ENCODE peak calls at places on chromosomes 3 and 15, in seven cellular contexts. One of them, this sample, is unnamed. For H3K4me1, the result is how much of the 10 kb centered on the place peaks cover.

GRCh38 chr15:53454535-53454842 is 305.0 kb downstream of the WDR72 start:
- DNase-seq in A549: no peak
- DNase-seq in lung: no peak
- DNase-seq in cardiac muscle cell: no peak
- DNase-seq in lower lobe of right lung: no peak
- DNase-seq in tibial artery: no peak
- DNase-seq in pancreas: peak
- DNase-seq in this sample: no peak

GRCh38 chr3:10280177-10280529 is 12.6 kb downstream of the GHRL start:
- DNase-seq in cardiac muscle cell: no peak
- DNase-seq in pancreas: no peak
- DNase-seq in A549: no peak
- DNase-seq in tibial artery: peak
- DNase-seq in lung: no peak
- DNase-seq in lower lobe of right lung: no peak
- DNase-seq in this sample: no peak

GRCh38 chr3:31288224-31288623 is 244.5 kb upstream of the STT3B start:
- DNase-seq in pancreas: no peak
- DNase-seq in lower lobe of right lung: no peak
- DNase-seq in tibial artery: no peak
- DNase-seq in cardiac muscle cell: no peak
- DNase-seq in lung: no peak
- DNase-seq in A549: no peak
- DNase-seq in this sample: no peak

GRCh38 chr3:152474585-152474984 is 205.9 kb downstream of the MBNL1 start:
- DNase-seq in tibial artery: no peak
- DNase-seq in cardiac muscle cell: peak
- DNase-seq in A549: peak
- DNase-seq in pancreas: no peak
- DNase-seq in lower lobe of right lung: no peak
- DNase-seq in lung: no peak
- DNase-seq in this sample: no peak

GRCh38 chr15:66481107-66481856 is 16.3 kb downstream of the SNAPC5 start:
- DNase-seq in A549: no peak
- DNase-seq in lung: no peak
- DNase-seq in pancreas: no peak
- DNase-seq in cardiac muscle cell: no peak
- DNase-seq in lower lobe of right lung: no peak
- DNase-seq in tibial artery: no peak
- DNase-seq in this sample: no peak

GRCh38 chr15:69793436-69793782 is 304.3 kb downstream of the TLE3 start:
- DNase-seq in lower lobe of right lung: no peak
- DNase-seq in lung: no peak
- DNase-seq in A549: no peak
- DNase-seq in cardiac muscle cell: no peak
- DNase-seq in pancreas: no peak
- DNase-seq in tibial artery: no peak
- DNase-seq in this sample: no peak

GRCh38 chr3:16373270-16373785 is 108.3 kb downstream of the OXNAD1 start:
- DNase-seq in lower lobe of right lung: no peak
- DNase-seq in tibial artery: no peak
- DNase-seq in pancreas: no peak
- DNase-seq in lung: no peak
- DNase-seq in cardiac muscle cell: no peak
- DNase-seq in A549: no peak
- DNase-seq in this sample: no peak

GRCh38 chr3:1195922-1196321 is 103.1 kb downstream of the CNTN6 start:
- DNase-seq in lung: no peak
- DNase-seq in A549: no peak
- DNase-seq in lower lobe of right lung: no peak
- DNase-seq in cardiac muscle cell: peak
- DNase-seq in pancreas: no peak
- DNase-seq in tibial artery: no peak
- DNase-seq in this sample: no peak

GRCh38 chr15:58212909-58213526 is 74.8 kb downstream of the AQP9 start:
- DNase-seq in A549: peak
- DNase-seq in lower lobe of right lung: no peak
- DNase-seq in pancreas: peak
- DNase-seq in cardiac muscle cell: peak
- DNase-seq in lung: no peak
- DNase-seq in tibial artery: no peak
- DNase-seq in this sample: no peak

GRCh38 chr3:62277470-62277869 is 95.9 kb downstream of the FEZF2 start:
- DNase-seq in lower lobe of right lung: no peak
- DNase-seq in A549: no peak
- DNase-seq in cardiac muscle cell: no peak
- DNase-seq in lung: no peak
- DNase-seq in tibial artery: no peak
- DNase-seq in pancreas: no peak
- DNase-seq in this sample: no peak

DNA sequence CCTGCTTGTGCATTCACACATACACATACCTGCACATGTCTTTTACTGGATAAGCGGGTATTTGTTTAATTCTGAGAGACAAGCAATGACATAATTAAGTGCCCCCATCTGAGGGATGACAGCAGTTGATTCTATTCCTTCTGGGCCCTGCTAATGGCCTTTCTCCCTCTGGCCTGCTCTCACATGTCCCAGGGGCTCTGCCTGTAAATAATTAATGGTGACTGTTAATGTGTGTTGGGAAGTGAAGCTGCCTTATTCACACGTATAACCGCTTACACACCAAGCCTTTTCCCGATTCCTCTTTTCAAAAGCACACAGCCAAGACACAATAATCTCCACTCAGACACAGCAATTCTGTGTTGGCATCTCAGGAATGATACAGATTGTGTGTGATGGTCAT is 47.8 kb downstream of the LRRK1 start:
- DNase-seq in lung: no peak
- DNase-seq in tibial artery: no peak
- DNase-seq in A549: no peak
- DNase-seq in pancreas: no peak
- DNase-seq in lower lobe of right lung: no peak
- DNase-seq in cardiac muscle cell: no peak
- DNase-seq in this sample: no peak
- H3K4me1 ChIP-seq in lung: under half
- H3K4me1 ChIP-seq in tibial artery: under half
- H3K4me1 ChIP-seq in A549: under half
- H3K4me1 ChIP-seq in pancreas: under half
- H3K4me1 ChIP-seq in lower lobe of right lung: under half
- H3K4me1 ChIP-seq in cardiac muscle cell: under half
- H3K4me1 ChIP-seq in this sample: under half

DNA sequence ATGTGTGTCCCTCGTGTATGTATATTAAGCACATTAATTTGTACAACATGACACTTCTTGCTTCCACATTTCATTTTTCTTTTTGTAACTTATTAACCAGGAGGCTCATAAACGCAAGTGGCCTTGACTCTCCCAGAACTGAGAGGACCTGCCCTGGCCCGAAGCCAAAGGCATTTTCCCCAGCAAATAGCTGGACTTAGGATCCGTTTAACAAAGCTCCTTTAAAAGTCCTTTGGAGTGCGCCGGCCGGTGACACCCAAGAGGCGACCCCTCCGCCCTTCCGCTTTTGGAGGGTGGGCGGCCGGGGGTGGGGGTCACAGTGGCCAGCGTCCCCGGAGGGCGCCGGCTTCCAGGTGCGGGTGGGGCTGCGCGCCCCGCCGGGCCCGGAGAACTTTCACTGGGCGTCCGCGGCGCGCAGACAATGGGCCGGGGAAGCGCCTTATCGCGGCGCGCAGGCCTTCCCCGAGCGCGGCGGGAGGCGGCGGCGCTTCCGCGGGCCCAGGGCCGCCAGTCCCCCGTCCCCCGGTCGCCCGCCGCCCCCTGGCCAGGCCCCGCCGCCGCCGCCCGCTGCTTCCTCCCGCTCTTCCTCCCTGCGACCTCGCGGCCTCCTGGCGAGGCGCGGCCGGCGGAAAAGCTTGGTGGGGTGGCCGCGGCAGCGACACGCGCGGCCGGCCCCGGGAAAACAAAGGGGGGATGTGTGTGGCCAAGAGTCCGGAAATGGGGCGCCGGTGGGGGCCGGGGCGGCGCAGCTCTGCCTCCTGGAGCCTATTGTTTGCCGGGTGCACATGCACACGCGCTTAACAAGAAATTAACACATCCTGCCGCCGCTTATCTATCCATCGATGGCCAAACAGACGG is 613.4 kb downstream of the MCTP2 start:
- DNase-seq in lower lobe of right lung: peak
- DNase-seq in cardiac muscle cell: peak
- DNase-seq in A549: no peak
- DNase-seq in pancreas: peak
- DNase-seq in lung: peak
- DNase-seq in tibial artery: peak
- DNase-seq in this sample: no peak
- TF ChIP-seq CTCF in lower lobe of right lung: peak
- TF ChIP-seq CTCF in cardiac muscle cell: no peak
- TF ChIP-seq CTCF in A549: no peak
- TF ChIP-seq CTCF in pancreas: no peak
- TF ChIP-seq CTCF in lung: no peak
- TF ChIP-seq CTCF in tibial artery: peak
- TF ChIP-seq CTCF in this sample: peak

DNA sequence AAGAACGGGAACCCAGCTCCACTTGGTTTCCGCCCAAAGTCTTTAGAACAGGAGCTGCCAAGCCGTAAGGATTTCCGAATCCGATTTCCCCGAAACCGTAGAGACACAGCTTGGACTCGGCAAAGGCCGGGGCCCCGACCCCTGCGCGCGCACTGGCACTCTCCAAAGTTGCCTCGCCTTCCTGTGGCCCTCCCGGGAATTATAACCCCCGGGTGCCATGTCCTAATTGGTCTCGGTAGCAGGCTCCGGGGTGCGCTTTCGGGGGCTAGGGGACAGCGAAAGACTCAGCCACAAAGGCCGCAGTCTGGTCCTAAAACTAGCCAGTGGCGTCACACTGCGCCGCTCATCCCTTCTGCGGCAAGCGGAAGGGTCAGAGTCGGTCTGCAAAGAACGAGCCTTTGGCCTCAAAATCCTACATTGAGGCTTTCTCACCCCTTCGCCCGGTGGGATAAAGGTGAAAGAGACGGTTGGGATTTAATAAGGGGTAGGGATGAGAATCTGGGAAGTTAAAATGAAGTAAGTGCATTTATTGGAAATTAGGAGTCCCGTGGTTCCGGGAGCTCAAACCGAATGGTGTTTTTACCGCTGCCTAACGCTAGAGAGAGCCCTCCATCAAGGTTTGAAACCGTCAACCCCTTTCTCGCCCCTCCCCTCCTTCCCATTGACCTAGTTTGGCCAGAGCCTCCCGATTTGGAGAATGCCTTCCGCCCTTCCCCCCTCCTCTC is 6.7 kb downstream of the BCL6 start:
- DNase-seq in lung: peak
- DNase-seq in tibial artery: peak
- DNase-seq in lower lobe of right lung: peak
- DNase-seq in A549: peak
- DNase-seq in pancreas: peak
- DNase-seq in cardiac muscle cell: peak
- DNase-seq in this sample: peak
- H3K4me1 ChIP-seq in lung: under half
- H3K4me1 ChIP-seq in tibial artery: under half
- H3K4me1 ChIP-seq in lower lobe of right lung: half or more
- H3K4me1 ChIP-seq in A549: under half
- H3K4me1 ChIP-seq in pancreas: under half
- H3K4me1 ChIP-seq in cardiac muscle cell: under half
- H3K4me1 ChIP-seq in this sample: half or more

DNA sequence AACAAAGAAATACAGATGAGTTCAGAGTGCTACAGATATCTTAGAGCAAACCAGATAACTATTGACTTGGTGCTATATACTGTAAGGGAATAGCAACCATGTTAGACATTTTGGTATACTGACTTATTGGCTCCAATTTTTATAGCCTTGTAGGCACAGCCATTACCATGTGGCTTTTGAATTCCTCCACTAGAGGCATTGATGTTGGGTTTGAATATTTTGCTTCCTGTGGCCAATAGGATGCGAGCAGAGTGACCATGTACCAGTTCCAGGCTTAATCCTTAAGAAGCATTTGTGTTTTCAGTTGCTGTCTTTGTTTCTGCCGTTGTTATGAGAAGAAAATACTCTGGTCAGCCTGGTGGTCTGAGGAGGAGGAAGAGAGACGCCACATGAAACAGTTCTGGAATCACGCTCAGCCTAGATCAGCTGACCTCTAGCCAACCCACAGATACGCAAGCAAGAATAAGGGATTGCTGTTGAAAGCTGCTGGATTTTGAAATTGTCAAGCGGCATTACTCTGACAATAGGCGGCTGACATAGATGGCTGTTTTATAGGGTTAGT is 109.4 kb upstream of the TNIK start:
- DNase-seq in lower lobe of right lung: no peak
- DNase-seq in pancreas: no peak
- DNase-seq in cardiac muscle cell: no peak
- DNase-seq in A549: peak
- DNase-seq in lung: no peak
- DNase-seq in tibial artery: no peak
- DNase-seq in this sample: no peak
- TF ChIP-seq CTCF in lower lobe of right lung: no peak
- TF ChIP-seq CTCF in pancreas: no peak
- TF ChIP-seq CTCF in cardiac muscle cell: no peak
- TF ChIP-seq CTCF in A549: no peak
- TF ChIP-seq CTCF in lung: no peak
- TF ChIP-seq CTCF in tibial artery: no peak
- TF ChIP-seq CTCF in this sample: no peak

GRCh38 chr15:76285241-76285825 is 25.9 kb downstream of the ETFA start:
- DNase-seq in cardiac muscle cell: peak
- DNase-seq in A549: peak
- DNase-seq in lower lobe of right lung: no peak
- DNase-seq in lung: no peak
- DNase-seq in pancreas: no peak
- DNase-seq in tibial artery: no peak
- DNase-seq in this sample: no peak

GRCh38 chr15:76278651-76279050 is 32.6 kb downstream of the ETFA start:
- DNase-seq in lower lobe of right lung: no peak
- DNase-seq in A549: no peak
- DNase-seq in lung: no peak
- DNase-seq in cardiac muscle cell: no peak
- DNase-seq in pancreas: no peak
- DNase-seq in tibial artery: no peak
- DNase-seq in this sample: no peak

GRCh38 chr15:76286231-76286879 is 24.9 kb downstream of the ETFA start:
- DNase-seq in lower lobe of right lung: no peak
- DNase-seq in cardiac muscle cell: no peak
- DNase-seq in lung: no peak
- DNase-seq in A549: no peak
- DNase-seq in tibial artery: no peak
- DNase-seq in pancreas: no peak
- DNase-seq in this sample: no peak

DNA sequence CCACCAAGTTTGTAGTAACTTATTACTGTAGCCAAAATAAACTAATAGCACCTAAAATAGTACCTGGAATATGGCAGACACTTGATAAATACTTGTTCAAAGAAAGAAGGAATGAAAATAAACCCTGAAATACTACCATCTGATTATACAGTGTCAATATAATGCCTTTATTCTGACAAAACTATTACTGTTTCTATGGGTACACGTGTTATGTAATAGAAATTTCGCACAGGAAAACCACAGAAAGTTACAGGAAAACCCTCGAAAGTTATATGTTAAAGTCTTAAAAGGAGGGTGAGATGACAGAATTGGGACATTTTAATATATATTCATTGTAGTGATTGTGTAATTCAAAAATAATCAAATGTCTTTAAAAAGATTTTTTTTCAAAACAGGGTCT is 28.8 kb downstream of the ETFA start:
- DNase-seq in pancreas: no peak
- DNase-seq in A549: no peak
- DNase-seq in tibial artery: no peak
- DNase-seq in cardiac muscle cell: no peak
- DNase-seq in lung: no peak
- DNase-seq in lower lobe of right lung: no peak
- DNase-seq in this sample: no peak
- H3K4me1 ChIP-seq in pancreas: under half
- H3K4me1 ChIP-seq in A549: under half
- H3K4me1 ChIP-seq in tibial artery: under half
- H3K4me1 ChIP-seq in cardiac muscle cell: under half
- H3K4me1 ChIP-seq in lung: under half
- H3K4me1 ChIP-seq in lower lobe of right lung: under half
- H3K4me1 ChIP-seq in this sample: under half